ENCODE peak calls at places on chromosomes 11 and 22, in eight cellular contexts. B is T-cell; U is NCI-H748 treated with DMSO at 0.1 percent for 48 hours; T is fibroblast of pulmonary artery; S is NCI-H1092; M is activated naive CD8-positive, alpha-beta T cell treated with anti-CD3 and anti-CD28 coated beads, Interleukin-2, amount 10 ng/mL, durations not matched to agents 7 days and 5 days; O is natural killer cell; Z is ureter. E is an unnamed sample.

GRCh38 chr22:41481131-41481830 is 12.4 kb downstream of the ACO2 start:
- DNase-seq in M (no peak), B (no peak), Z (no peak), S (no peak), T (peak; percentile 9), U (no peak), O (no peak), E (no peak)

GRCh38 chr11:92376146-92376599 is 151.6 kb downstream of the FAT3 start:
- DNase-seq in M (no peak), U (peak; percentile 53), O (no peak), T (peak; percentile 45), B (no peak), S (no peak), Z (no peak), E (no peak)

GRCh38 chr11:84889556-84889955 is 737.6 kb downstream of the DLG2 start:
- DNase-seq in B (no peak), Z (no peak), O (no peak), T (no peak), S (no peak), U (no peak), M (no peak), E (no peak)

GRCh38 chr11:22510741-22511140 is 114.9 kb downstream of the FANCF start:
- DNase-seq in B (no peak), S (no peak), U (no peak), M (no peak), O (no peak), Z (no peak), T (peak; percentile 39), E (no peak)

GRCh38 chr22:44591146-44591790 is 93.2 kb upstream of the RTL6 start:
- DNase-seq in B (no peak), U (no peak), T (no peak), O (no peak), Z (no peak), M (no peak), S (no peak), E (no peak)

GRCh38 chr11:134360050-134360835 is 28.5 kb downstream of the GLB1L2 start:
- DNase-seq in M (peak; percentile 90), O (peak; percentile 79), B (peak; percentile 32), T (peak; percentile 63), S (peak; percentile 89), Z (peak; percentile 85), U (peak; percentile 15), E (peak; percentile 75)

GRCh38 chr22:42273855-42274451 is 3.5 kb upstream of the TCF20 start:
- DNase-seq in S (no peak), M (no peak), Z (no peak), O (no peak), B (no peak), T (no peak), U (no peak), E (no peak)

GRCh38 chr11:116953525-116954284 is 116.3 kb upstream of the APOA1 start:
- DNase-seq in M (no peak), T (no peak), Z (no peak), U (no peak), B (no peak), S (no peak), O (no peak), E (no peak)

GRCh38 chr11:121929581-121929980 is 186.4 kb downstream of the BLID start:
- DNase-seq in Z (no peak), S (peak; percentile 78), U (no peak), M (no peak), T (peak; percentile 66), O (no peak), B (no peak), E (peak; percentile 66)

GRCh38 chr11:60169264-60169915 is 13.5 kb downstream of the MS4A6A start:
- DNase-seq in Z (no peak), B (no peak), O (no peak), M (no peak), T (peak; percentile 47), S (no peak), U (no peak), E (peak; percentile 41)

GRCh38 chr11:91921974-91922373 is 302.6 kb upstream of the FAT3 start:
- DNase-seq in T (no peak), U (no peak), B (no peak), M (no peak), O (no peak), S (no peak), Z (no peak), E (no peak)

GRCh38 chr11:4891996-4892640 is 10.4 kb downstream of the OR51T1 start:
- DNase-seq in O (no peak), Z (no peak), U (no peak), B (no peak), T (peak; percentile 87), M (no peak), S (no peak), E (no peak)

GRCh38 chr11:133285359-133285758 is 246.9 kb downstream of the OPCML start:
- DNase-seq in S (no peak), O (no peak), Z (no peak), M (no peak), B (no peak), T (no peak), U (no peak), E (no peak)

GRCh38 chr11:2664331-2664730 is 35.5 kb downstream of the KCNQ1OT1 start:
- DNase-seq in T (no peak), Z (no peak), M (no peak), O (no peak), B (no peak), S (no peak), U (no peak), E (no peak)

GRCh38 chr11:77778118-77778517 is 42.4 kb downstream of the RSF1 start:
- DNase-seq in B (no peak), M (no peak), Z (no peak), S (no peak), O (no peak), U (no peak), T (no peak), E (no peak)

GRCh38 chr11:62850911-62851806 is 11.8 kb upstream of the WDR74 start:
- DNase-seq in M (no peak), Z (no peak), O (no peak), T (no peak), U (no peak), B (no peak), S (no peak), E (peak; percentile 67)

E was measured in HAP-1.